ENCODE peak calls at places on chromosomes 12 and 14, in eight cellular contexts. G is astrocyte, I is lower lobe of right lung, T is ovary, E is GM12878, A is cardiac fibroblast, Z is testis, O is Panc1. L is an unnamed sample.
A peak's percentile ranks its signal among the peaks of the same experiment; 100 is the strongest.

GRCh38 chr14:29584992-29585391 is 342.7 kb downstream of the PRKD1 start:
- DNase-seq in G (peak; percentile 80), O (no peak), T (peak; percentile 38), A (peak; percentile 90), E (no peak), Z (peak; percentile 52), I (peak; percentile 60), L (peak; percentile 52)

GRCh38 chr12:119705182-119705581 is 37.2 kb downstream of the PRKAB1 start:
- DNase-seq in T (no peak), G (no peak), Z (no peak), A (no peak), E (no peak), O (no peak), I (no peak), L (no peak)

GRCh38 chr12:74317078-74317581 is 220.5 kb upstream of the ATXN7L3B start:
- DNase-seq in G (peak; percentile 51), E (no peak), T (peak; percentile 80), O (no peak), A (peak; percentile 43), Z (peak; percentile 85), I (no peak), L (no peak)

GRCh38 chr12:59719701-59720100 is 123.9 kb downstream of the SLC16A7 start:
- DNase-seq in A (no peak), Z (no peak), G (no peak), T (no peak), I (no peak), E (no peak), O (no peak), L (no peak)

GRCh38 chr12:55745361-55746146 is 2.6 kb downstream of the GDF11 start:
- DNase-seq in Z (no peak), G (no peak), T (peak; percentile 64), A (peak; percentile 73), E (no peak), I (no peak), O (no peak), L (no peak)

GRCh38 chr12:90428881-90429280 is 526.1 kb downstream of the CCER1 start:
- DNase-seq in E (no peak), I (no peak), O (no peak), G (no peak), Z (no peak), A (no peak), T (no peak), L (no peak)

GRCh38 chr12:105220929-105221290 is 15.1 kb downstream of the APPL2 start:
- DNase-seq in E (no peak), G (no peak), A (no peak), Z (no peak), I (no peak), O (no peak), T (no peak), L (no peak)

GRCh38 chr14:100321473-100322137 is 1.5 kb upstream of the SLC25A47 start:
- DNase-seq in Z (peak; percentile 59), G (no peak), A (no peak), E (no peak), O (no peak), I (no peak), T (no peak), L (no peak)

GRCh38 chr12:132282950-132283771 is 46.2 kb downstream of the GALNT9 start:
- DNase-seq in I (peak; percentile 40), Z (no peak), O (no peak), E (no peak), T (no peak), G (no peak), A (no peak), L (no peak)

GRCh38 chr14:32435411-32435810 is 106.3 kb downstream of the AKAP6 start:
- DNase-seq in G (no peak), E (no peak), Z (no peak), I (no peak), O (no peak), T (no peak), A (no peak), L (no peak)

GRCh38 chr14:39841088-39841487 is 408.9 kb upstream of the FBXO33 start:
- DNase-seq in E (no peak), T (no peak), O (no peak), G (peak; percentile 57), A (no peak), I (no peak), Z (no peak), L (no peak)

DNA sequence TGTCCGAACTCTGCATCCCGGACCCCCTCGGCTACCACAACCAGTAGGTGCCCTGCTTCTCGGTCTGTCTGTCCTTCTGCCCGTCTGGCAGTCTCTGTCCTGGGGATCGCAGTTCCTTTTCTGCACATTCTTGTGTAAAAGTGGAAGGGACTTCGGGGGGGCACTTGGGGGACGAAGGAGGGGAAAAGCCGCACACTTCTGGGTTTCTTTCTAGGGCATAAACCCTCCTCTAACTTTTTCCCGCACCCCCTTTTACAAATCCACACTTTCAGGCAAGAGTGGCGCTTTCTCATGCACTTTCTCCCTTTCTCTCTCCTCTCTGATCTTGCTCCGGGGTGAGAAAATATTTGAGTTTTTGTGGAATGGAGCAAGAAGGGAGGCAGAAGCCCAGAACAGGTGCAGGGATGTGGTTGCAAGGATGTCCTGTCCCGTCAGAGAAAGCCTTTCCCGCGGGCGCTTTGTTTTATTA is 506 bp downstream of the ESRRB start:
- DNase-seq in G (no peak), E (no peak), I (no peak), T (no peak), A (no peak), O (no peak), Z (no peak), L (no peak)
- H3K4me3 ChIP-seq in G (peak overlapping the region; percentile 44), E (no peak overlapping the region), I (peak overlapping the region; percentile 44), T (no peak overlapping the region), A (peak overlapping the region; percentile 23), O (peak overlapping the region; percentile 22), Z (no peak overlapping the region), L (peak overlapping the region; percentile 25)

DNA sequence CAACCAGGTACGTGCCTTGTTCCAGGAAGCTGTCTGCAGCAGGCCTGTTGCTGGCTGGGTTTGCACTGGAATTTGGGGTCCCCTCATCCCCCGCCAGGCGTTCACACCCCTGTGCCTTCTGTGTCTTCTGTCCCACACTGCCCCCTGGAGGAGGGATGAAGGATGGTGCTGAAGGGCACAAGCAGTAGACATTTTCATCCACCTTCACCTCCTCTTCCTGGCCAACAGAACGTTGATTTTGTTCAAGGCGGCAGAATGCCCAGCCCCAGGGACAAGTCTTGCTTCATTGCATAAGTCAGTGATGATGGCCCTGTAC is 122.1 kb downstream of the CALM1 start:
- DNase-seq in A (peak; percentile 42), E (no peak), T (no peak), I (peak; percentile 39), O (no peak), G (no peak), Z (peak; percentile 56), L (no peak)
- TF ChIP-seq CTCF in A (peak; percentile 57), E (peak; percentile 43), T (no peak), I (peak; percentile 58), O (peak; percentile 64), G (peak; percentile 23), Z (peak; percentile 60), L (peak; percentile 51)

GRCh38 chr12:3364226-3364625 is 126.8 kb upstream of the PRMT8 start:
- DNase-seq in I (no peak), A (no peak), Z (no peak), E (no peak), G (no peak), T (no peak), O (no peak), L (no peak)

GRCh38 chr12:3364661-3365264 is 126.2 kb upstream of the PRMT8 start:
- DNase-seq in A (no peak), E (no peak), O (no peak), G (no peak), T (no peak), Z (no peak), I (no peak), L (no peak)

GRCh38 chr12:3363608-3364007 is 127.4 kb upstream of the PRMT8 start:
- DNase-seq in A (no peak), Z (peak; percentile 37), I (no peak), O (no peak), T (no peak), G (no peak), E (no peak), L (no peak)

GRCh38 chr12:3366451-3367155 is 124.4 kb upstream of the PRMT8 start:
- DNase-seq in E (no peak), O (no peak), A (no peak), I (no peak), G (no peak), T (no peak), Z (no peak), L (no peak)

DNA sequence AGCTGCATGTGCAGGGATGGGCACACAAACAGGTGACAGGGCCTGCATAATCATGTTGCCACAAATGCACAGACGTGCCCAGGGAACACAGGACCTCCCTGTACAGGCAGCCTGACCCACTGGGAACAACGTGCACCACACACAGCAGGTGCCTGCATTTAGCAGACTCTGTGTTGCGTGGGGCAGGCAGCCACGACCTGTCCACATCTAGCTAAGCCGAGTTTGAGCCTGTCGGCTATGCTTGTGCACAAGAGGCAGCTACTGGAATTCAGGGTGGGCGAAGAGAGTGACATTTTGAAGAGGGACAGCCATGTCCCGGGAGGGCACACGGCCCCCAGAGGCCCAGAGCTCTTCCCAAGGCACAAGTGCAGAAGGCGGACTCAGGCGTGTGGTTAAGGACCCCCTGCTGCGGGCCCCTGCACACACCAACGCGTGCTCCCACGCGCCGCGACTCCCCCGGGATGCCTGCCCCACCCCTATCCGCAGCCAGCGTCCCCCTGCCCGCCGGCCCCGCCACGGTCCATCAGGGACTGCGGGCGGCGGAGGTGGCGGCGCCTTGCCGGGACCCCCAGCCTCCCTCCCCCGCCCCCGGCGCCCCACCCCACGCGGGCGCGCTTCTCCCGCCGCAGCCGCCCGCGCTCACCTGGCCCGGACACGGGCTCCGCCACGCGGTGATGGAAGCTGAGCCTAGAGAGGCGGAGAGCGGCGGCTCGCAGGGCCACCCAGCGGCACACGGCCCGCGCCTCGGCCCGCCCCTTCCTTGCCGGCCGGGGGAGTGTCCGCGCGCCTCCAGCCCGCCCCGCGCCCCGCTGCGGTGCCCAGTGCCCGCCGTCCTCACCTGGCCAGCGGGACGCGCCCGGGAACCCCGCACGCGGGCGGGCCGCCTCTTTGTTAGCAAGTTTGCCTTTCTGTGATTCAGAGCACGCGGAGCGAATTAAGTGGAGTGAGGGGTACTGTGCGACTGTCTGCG is 125.3 kb upstream of the PRMT8 start:
- DNase-seq in I (peak; percentile 52), E (no peak), Z (peak; percentile 45), T (no peak), A (no peak), G (no peak), O (no peak), L (no peak)
- H3K4me3 ChIP-seq in I (peak overlapping the region; percentile 36), E (no peak overlapping the region), Z (peak overlapping the region; percentile 39), T (no peak overlapping the region), A (no peak overlapping the region), G (no peak overlapping the region), O (peak overlapping the region; percentile 12), L (no peak overlapping the region)

DNA sequence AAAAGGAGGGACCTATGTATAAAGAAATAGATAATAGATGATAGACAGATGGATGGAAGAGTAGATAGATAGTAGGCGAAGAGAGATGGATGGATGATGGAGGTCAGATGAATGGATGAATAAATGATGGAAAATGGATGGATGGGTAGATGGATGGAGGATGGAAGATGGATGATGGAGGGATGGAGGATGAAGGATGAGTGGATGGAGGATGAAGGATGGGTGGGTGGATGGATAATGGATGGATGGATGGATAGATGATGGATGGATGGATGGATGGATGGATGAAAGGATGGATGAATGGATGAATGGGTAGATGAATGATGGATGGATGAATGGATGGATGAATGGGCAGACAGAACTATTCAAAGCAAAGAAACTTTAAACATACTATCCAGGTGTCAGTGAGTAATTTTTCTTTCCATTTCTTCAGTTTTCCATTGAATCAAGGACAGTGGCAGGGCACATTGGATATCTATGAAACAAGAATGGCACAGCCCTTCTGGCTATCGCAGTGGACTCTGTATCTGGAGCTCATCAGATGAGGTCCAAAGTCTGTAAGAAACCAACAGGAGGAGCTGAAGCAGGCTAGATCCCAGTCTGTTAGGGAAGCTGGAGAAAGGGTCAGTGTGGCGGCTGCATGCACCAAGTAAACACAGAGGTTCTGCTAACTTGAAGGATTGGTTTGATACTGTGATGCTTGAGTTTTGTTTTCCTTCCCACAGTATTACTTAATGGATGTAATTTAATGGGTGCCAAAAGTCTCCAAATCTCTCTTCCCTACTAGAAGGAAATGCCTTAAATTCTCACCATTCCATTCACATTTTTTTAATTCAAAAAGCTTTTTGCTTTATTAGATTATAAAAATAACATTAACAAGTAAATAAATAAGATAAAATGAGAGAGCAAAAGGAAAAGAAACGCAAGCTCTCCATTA is 18.1 kb upstream of the MED13L start:
- DNase-seq in A (peak; percentile 76), O (no peak), E (no peak), Z (no peak), T (no peak), G (no peak), I (no peak), L (no peak)
- TF ChIP-seq CTCF in A (no peak), O (no peak), E (no peak), Z (no peak), T (no peak), G (no peak), I (no peak), L (no peak)